ENCODE peak calls at places on chromosomes 7 and 10, in four cellular contexts. One of them, this sample, is unnamed.

GRCh38 chr10:62373995-62374861 is at the start of gene ZNF365:
- DNase-seq in HepG2: no peak
- DNase-seq in GM12878: no peak
- DNase-seq in K562: no peak
- DNase-seq in this sample: peak

GRCh38 chr7:128041203-128041602 is 10.0 kb upstream of the LRRC4 start:
- DNase-seq in K562: no peak
- DNase-seq in HepG2: no peak
- DNase-seq in GM12878: no peak
- DNase-seq in this sample: no peak

GRCh38 chr10:71134732-71135211 is 77.6 kb upstream of the UNC5B start:
- DNase-seq in GM12878: no peak
- DNase-seq in K562: no peak
- DNase-seq in HepG2: no peak
- DNase-seq in this sample: peak

GRCh38 chr10:35567951-35568350 is 37.2 kb upstream of the GJD4 start:
- DNase-seq in HepG2: no peak
- DNase-seq in K562: no peak
- DNase-seq in GM12878: no peak
- DNase-seq in this sample: no peak

GRCh38 chr10:35019037-35019794 is 70.9 kb downstream of the CUL2 start:
- DNase-seq in GM12878: no peak
- DNase-seq in K562: no peak
- DNase-seq in HepG2: no peak
- DNase-seq in this sample: no peak

GRCh38 chr7:7321681-7322080 is 139.3 kb downstream of the C1GALT1 start:
- DNase-seq in GM12878: peak
- DNase-seq in HepG2: peak
- DNase-seq in K562: no peak
- DNase-seq in this sample: no peak

GRCh38 chr7:26937956-26938623 is 73.7 kb upstream of the SKAP2 start:
- DNase-seq in GM12878: no peak
- DNase-seq in K562: no peak
- DNase-seq in HepG2: no peak
- DNase-seq in this sample: no peak

GRCh38 chr10:73625004-73625883 is 16.0 kb downstream of the MYOZ1 start:
- DNase-seq in GM12878: no peak
- DNase-seq in K562: peak
- DNase-seq in HepG2: no peak
- DNase-seq in this sample: peak

GRCh38 chr10:129796611-129797420 is 167.3 kb downstream of the EBF3 start:
- DNase-seq in HepG2: no peak
- DNase-seq in GM12878: no peak
- DNase-seq in K562: no peak
- DNase-seq in this sample: no peak

GRCh38 chr7:138663741-138664710 is 37.1 kb downstream of the SVOPL start:
- DNase-seq in K562: no peak
- DNase-seq in HepG2: no peak
- DNase-seq in GM12878: no peak
- DNase-seq in this sample: peak

GRCh38 chr7:33671521-33672262 is 233.6 kb upstream of the BMPER start:
- DNase-seq in GM12878: peak
- DNase-seq in K562: no peak
- DNase-seq in HepG2: no peak
- DNase-seq in this sample: no peak

GRCh38 chr7:69620063-69620462 is 21.8 kb downstream of the AUTS2 start:
- DNase-seq in K562: no peak
- DNase-seq in GM12878: no peak
- DNase-seq in HepG2: no peak
- DNase-seq in this sample: no peak

GRCh38 chr7:88357794-88358533 is 51.3 kb upstream of the STEAP4 start:
- DNase-seq in GM12878: no peak
- DNase-seq in K562: no peak
- DNase-seq in HepG2: peak
- DNase-seq in this sample: no peak

GRCh38 chr7:140810830-140811556 is 113.7 kb downstream of the BRAF start:
- DNase-seq in HepG2: peak
- DNase-seq in K562: peak
- DNase-seq in GM12878: peak
- DNase-seq in this sample: peak

GRCh38 chr10:70622981-70623844 is 20.7 kb upstream of the PRF1 start:
- DNase-seq in K562: no peak
- DNase-seq in GM12878: no peak
- DNase-seq in HepG2: no peak
- DNase-seq in this sample: no peak

GRCh38 chr7:87628780-87629569 is 777 bp downstream of the RUNDC3B start:
- DNase-seq in GM12878: no peak
- DNase-seq in K562: no peak
- DNase-seq in HepG2: peak
- DNase-seq in this sample: peak

GRCh38 chr7:2796358-2797352 is 47.5 kb downstream of the GNA12 start:
- DNase-seq in K562: no peak
- DNase-seq in GM12878: no peak
- DNase-seq in HepG2: no peak
- DNase-seq in this sample: no peak

GRCh38 chr7:132767378-132767777 is 191.1 kb upstream of the PLXNA4 start:
- DNase-seq in HepG2: no peak
- DNase-seq in K562: no peak
- DNase-seq in GM12878: no peak
- DNase-seq in this sample: no peak

GRCh38 chr7:71285614-71286013 is 153.7 kb downstream of the GALNT17 start:
- DNase-seq in K562: no peak
- DNase-seq in HepG2: no peak
- DNase-seq in GM12878: no peak
- DNase-seq in this sample: no peak

GRCh38 chr10:88702848-88703597 is 3.0 kb upstream of the LIPK start:
- DNase-seq in HepG2: peak
- DNase-seq in K562: no peak
- DNase-seq in GM12878: no peak
- DNase-seq in this sample: peak

GRCh38 chr10:24344279-24344678 is 135.3 kb downstream of the KIAA1217 start:
- DNase-seq in K562: no peak
- DNase-seq in GM12878: no peak
- DNase-seq in HepG2: peak
- DNase-seq in this sample: no peak

GRCh38 chr10:80493482-80494021 is 39.4 kb downstream of the TSPAN14 start:
- DNase-seq in HepG2: peak
- DNase-seq in GM12878: no peak
- DNase-seq in K562: no peak
- DNase-seq in this sample: no peak

GRCh38 chr10:28054211-28054888 is 55.5 kb upstream of the ODAD2 start:
- DNase-seq in HepG2: no peak
- DNase-seq in GM12878: no peak
- DNase-seq in K562: no peak
- DNase-seq in this sample: no peak
- TF ChIP-seq TCF7 in HepG2: no peak
- TF ChIP-seq TCF7 in GM12878: no peak
- TF ChIP-seq TCF7 in K562: no peak
- TF ChIP-seq TCF7 in this sample: no peak

DNA sequence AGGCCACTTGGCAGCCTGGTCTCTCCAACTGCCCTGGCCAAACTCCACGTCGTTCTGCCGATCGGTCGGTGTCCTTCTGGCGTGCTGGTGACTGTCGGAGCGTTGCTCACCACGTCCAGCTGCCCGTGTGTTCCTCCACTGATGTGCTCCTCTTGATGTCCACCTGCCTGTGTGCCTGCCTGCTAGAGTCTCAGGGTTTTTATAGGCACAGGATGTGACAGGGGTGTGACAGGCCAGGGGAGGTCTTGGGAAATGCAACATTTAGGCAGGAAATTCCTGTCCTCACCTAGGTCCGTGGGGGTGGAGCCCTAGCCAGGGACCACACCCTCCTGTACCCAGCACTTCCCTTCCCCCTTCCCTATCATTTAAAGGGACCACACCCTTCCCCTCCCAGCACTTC is 25.2 kb upstream of the CFAP46 start:
- DNase-seq in K562: no peak
- DNase-seq in GM12878: no peak
- DNase-seq in HepG2: no peak
- DNase-seq in this sample: no peak
- TF ChIP-seq TCF7 in K562: no peak
- TF ChIP-seq TCF7 in GM12878: no peak
- TF ChIP-seq TCF7 in HepG2: no peak
- TF ChIP-seq TCF7 in this sample: no peak

DNA sequence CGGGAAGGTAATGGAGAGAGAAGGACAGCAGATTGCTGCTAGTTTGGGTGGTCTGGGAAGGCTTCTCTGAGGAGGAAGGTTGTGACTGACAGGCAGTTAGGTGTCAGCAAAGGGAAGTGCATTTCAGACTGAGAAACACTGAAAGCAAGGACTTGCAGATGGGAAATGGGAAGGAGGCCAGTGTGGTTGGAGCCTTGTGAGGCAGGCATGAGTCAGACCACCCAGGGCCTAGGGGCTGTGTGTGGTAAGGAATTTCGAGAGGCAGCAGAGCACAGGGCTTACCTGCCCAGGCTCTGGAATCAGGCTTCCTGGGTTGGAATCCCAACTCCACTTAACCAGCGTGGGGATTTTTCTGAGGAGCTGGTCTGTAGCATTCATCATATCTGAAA is 53.5 kb downstream of the NRF1 start:
- DNase-seq in GM12878: no peak
- DNase-seq in K562: no peak
- DNase-seq in HepG2: no peak
- DNase-seq in this sample: peak
- TF ChIP-seq TCF7 in GM12878: no peak
- TF ChIP-seq TCF7 in K562: no peak
- TF ChIP-seq TCF7 in HepG2: no peak
- TF ChIP-seq TCF7 in this sample: no peak

GRCh38 chr10:27366769-27367168 is 126.2 kb upstream of the ACBD5 start:
- DNase-seq in K562: no peak
- DNase-seq in HepG2: no peak
- DNase-seq in GM12878: no peak
- DNase-seq in this sample: no peak
- TF ChIP-seq TCF7 in K562: no peak
- TF ChIP-seq TCF7 in HepG2: no peak
- TF ChIP-seq TCF7 in GM12878: no peak
- TF ChIP-seq TCF7 in this sample: no peak

GRCh38 chr7:75688200-75689136 is 50.3 kb downstream of the HIP1 start:
- DNase-seq in HepG2: peak
- DNase-seq in K562: no peak
- DNase-seq in GM12878: no peak
- DNase-seq in this sample: no peak

GRCh38 chr7:75690121-75690523 is 48.6 kb downstream of the HIP1 start:
- DNase-seq in K562: no peak
- DNase-seq in GM12878: peak
- DNase-seq in HepG2: no peak
- DNase-seq in this sample: no peak

GRCh38 chr7:75687246-75688088 is 51.3 kb downstream of the HIP1 start:
- DNase-seq in HepG2: no peak
- DNase-seq in GM12878: no peak
- DNase-seq in K562: no peak
- DNase-seq in this sample: no peak

GRCh38 chr7:75689246-75690099 is 49.3 kb downstream of the HIP1 start:
- DNase-seq in GM12878: no peak
- DNase-seq in HepG2: no peak
- DNase-seq in K562: no peak
- DNase-seq in this sample: no peak

DNA sequence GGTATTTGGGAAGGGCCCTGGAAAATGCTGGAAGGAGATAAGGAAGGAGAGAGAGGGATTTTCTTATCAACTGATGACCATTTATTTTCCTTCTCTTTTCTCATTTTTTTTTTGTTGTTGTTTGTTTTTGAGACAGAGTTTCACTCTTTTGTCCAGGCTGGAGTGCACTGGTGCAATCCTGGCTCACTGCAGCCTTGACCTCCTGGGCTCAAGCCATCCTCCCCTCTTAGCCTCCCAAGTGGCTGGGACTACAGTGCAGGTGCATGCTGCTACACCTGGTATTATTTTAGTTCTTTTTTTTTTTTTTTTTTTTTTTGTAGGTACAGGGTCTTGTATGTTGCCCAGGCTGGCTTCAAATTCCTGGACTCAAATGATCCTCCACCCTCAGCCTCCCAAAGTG is 52.2 kb downstream of the HIP1 start:
- DNase-seq in K562: no peak
- DNase-seq in GM12878: no peak
- DNase-seq in HepG2: no peak
- DNase-seq in this sample: no peak
- TF ChIP-seq TCF7 in K562: no peak
- TF ChIP-seq TCF7 in GM12878: no peak
- TF ChIP-seq TCF7 in HepG2: no peak
- TF ChIP-seq TCF7 in this sample: no peak

GRCh38 chr7:137458399-137458798 is 114.9 kb upstream of the PTN start:
- DNase-seq in HepG2: no peak
- DNase-seq in GM12878: no peak
- DNase-seq in K562: no peak
- DNase-seq in this sample: no peak
- TF ChIP-seq TCF7 in HepG2: no peak
- TF ChIP-seq TCF7 in GM12878: no peak
- TF ChIP-seq TCF7 in K562: no peak
- TF ChIP-seq TCF7 in this sample: no peak

GRCh38 chr10:23291551-23292334 is 52.9 kb downstream of the C10orf67 start:
- DNase-seq in K562: no peak
- DNase-seq in HepG2: no peak
- DNase-seq in GM12878: no peak
- DNase-seq in this sample: no peak

GRCh38 chr10:23294638-23295247 is 49.9 kb downstream of the C10orf67 start:
- DNase-seq in GM12878: no peak
- DNase-seq in K562: no peak
- DNase-seq in HepG2: no peak
- DNase-seq in this sample: no peak

GRCh38 chr10:23293973-23294372 is 50.6 kb downstream of the C10orf67 start:
- DNase-seq in GM12878: no peak
- DNase-seq in K562: no peak
- DNase-seq in HepG2: no peak
- DNase-seq in this sample: no peak

GRCh38 chr10:23293145-23293724 is 51.4 kb downstream of the C10orf67 start:
- DNase-seq in K562: peak
- DNase-seq in HepG2: peak
- DNase-seq in GM12878: peak
- DNase-seq in this sample: peak
- TF ChIP-seq TCF7 in K562: no peak
- TF ChIP-seq TCF7 in HepG2: no peak
- TF ChIP-seq TCF7 in GM12878: no peak
- TF ChIP-seq TCF7 in this sample: no peak

GRCh38 chr10:103445767-103446567 is 6.2 kb downstream of the CALHM2 start:
- DNase-seq in HepG2: no peak
- DNase-seq in K562: no peak
- DNase-seq in GM12878: no peak
- DNase-seq in this sample: no peak
- TF ChIP-seq TCF7 in HepG2: no peak
- TF ChIP-seq TCF7 in K562: no peak
- TF ChIP-seq TCF7 in GM12878: no peak
- TF ChIP-seq TCF7 in this sample: no peak